ENCODE peak calls at places on chromosome 11, in eight cellular contexts. One of them, this sample, is unnamed.

GRCh38 chr11:77726524-77726923 is 88.9 kb upstream of the CLNS1A start:
- DNase-seq in GM13977: peak
- DNase-seq in nephron progenitor cell: no peak
- DNase-seq in endothelial cell: no peak
- DNase-seq in kidney: no peak
- DNase-seq in mammary epithelial cell: no peak
- DNase-seq in prostate gland: no peak
- DNase-seq in body of pancreas: no peak
- DNase-seq in this sample: no peak

GRCh38 chr11:10314199-10315072 is 9.6 kb downstream of the ADM start:
- DNase-seq in body of pancreas: no peak
- DNase-seq in GM13977: no peak
- DNase-seq in prostate gland: no peak
- DNase-seq in nephron progenitor cell: no peak
- DNase-seq in mammary epithelial cell: peak
- DNase-seq in kidney: no peak
- DNase-seq in endothelial cell: no peak
- DNase-seq in this sample: no peak

GRCh38 chr11:95501761-95502266 is 270.8 kb upstream of the SESN3 start:
- DNase-seq in prostate gland: no peak
- DNase-seq in mammary epithelial cell: no peak
- DNase-seq in nephron progenitor cell: peak
- DNase-seq in body of pancreas: no peak
- DNase-seq in kidney: no peak
- DNase-seq in endothelial cell: no peak
- DNase-seq in GM13977: no peak
- DNase-seq in this sample: no peak

GRCh38 chr11:62930157-62930556 is 9.0 kb upstream of the CHRM1 start:
- DNase-seq in GM13977: no peak
- DNase-seq in endothelial cell: no peak
- DNase-seq in body of pancreas: no peak
- DNase-seq in kidney: no peak
- DNase-seq in prostate gland: no peak
- DNase-seq in mammary epithelial cell: no peak
- DNase-seq in nephron progenitor cell: no peak
- DNase-seq in this sample: no peak

GRCh38 chr11:118434123-118434552 is 2.2 kb upstream of the KMT2A start:
- DNase-seq in prostate gland: no peak
- DNase-seq in endothelial cell: no peak
- DNase-seq in body of pancreas: no peak
- DNase-seq in GM13977: no peak
- DNase-seq in nephron progenitor cell: no peak
- DNase-seq in mammary epithelial cell: no peak
- DNase-seq in kidney: no peak
- DNase-seq in this sample: no peak

GRCh38 chr11:111395081-111395480 is 16.0 kb upstream of the POU2AF1 start:
- DNase-seq in body of pancreas: peak
- DNase-seq in endothelial cell: no peak
- DNase-seq in kidney: no peak
- DNase-seq in GM13977: no peak
- DNase-seq in prostate gland: no peak
- DNase-seq in nephron progenitor cell: no peak
- DNase-seq in mammary epithelial cell: no peak
- DNase-seq in this sample: no peak

GRCh38 chr11:100777736-100778135 is 90.6 kb downstream of the ARHGAP42 start:
- DNase-seq in nephron progenitor cell: no peak
- DNase-seq in mammary epithelial cell: no peak
- DNase-seq in body of pancreas: no peak
- DNase-seq in prostate gland: no peak
- DNase-seq in endothelial cell: no peak
- DNase-seq in GM13977: no peak
- DNase-seq in kidney: no peak
- DNase-seq in this sample: no peak

GRCh38 chr11:7936615-7937014 is 4.9 kb downstream of the OR10A3 start:
- DNase-seq in GM13977: no peak
- DNase-seq in endothelial cell: no peak
- DNase-seq in kidney: no peak
- DNase-seq in prostate gland: no peak
- DNase-seq in mammary epithelial cell: peak
- DNase-seq in nephron progenitor cell: no peak
- DNase-seq in body of pancreas: peak
- DNase-seq in this sample: no peak

GRCh38 chr11:123135863-123136446 is 59.1 kb downstream of the CLMP start:
- DNase-seq in prostate gland: no peak
- DNase-seq in endothelial cell: no peak
- DNase-seq in mammary epithelial cell: no peak
- DNase-seq in body of pancreas: no peak
- DNase-seq in nephron progenitor cell: no peak
- DNase-seq in kidney: no peak
- DNase-seq in GM13977: no peak
- DNase-seq in this sample: no peak

GRCh38 chr11:68979931-68980775 is 633 bp downstream of the MRGPRD start:
- DNase-seq in nephron progenitor cell: no peak
- DNase-seq in body of pancreas: no peak
- DNase-seq in GM13977: no peak
- DNase-seq in endothelial cell: no peak
- DNase-seq in prostate gland: no peak
- DNase-seq in kidney: peak
- DNase-seq in mammary epithelial cell: no peak
- DNase-seq in this sample: no peak

GRCh38 chr11:78419327-78419726 is 1.7 kb upstream of the GAB2 start:
- DNase-seq in mammary epithelial cell: peak
- DNase-seq in kidney: no peak
- DNase-seq in nephron progenitor cell: no peak
- DNase-seq in body of pancreas: peak
- DNase-seq in GM13977: no peak
- DNase-seq in prostate gland: no peak
- DNase-seq in endothelial cell: no peak
- DNase-seq in this sample: no peak

GRCh38 chr11:103842795-103843194 is 193.6 kb upstream of the DDI1 start:
- DNase-seq in GM13977: no peak
- DNase-seq in prostate gland: no peak
- DNase-seq in kidney: no peak
- DNase-seq in nephron progenitor cell: no peak
- DNase-seq in body of pancreas: no peak
- DNase-seq in mammary epithelial cell: no peak
- DNase-seq in endothelial cell: no peak
- DNase-seq in this sample: no peak

GRCh38 chr11:106627694-106628093 is 390.6 kb downstream of the GUCY1A2 start:
- DNase-seq in nephron progenitor cell: no peak
- DNase-seq in GM13977: no peak
- DNase-seq in mammary epithelial cell: no peak
- DNase-seq in kidney: no peak
- DNase-seq in prostate gland: no peak
- DNase-seq in body of pancreas: no peak
- DNase-seq in endothelial cell: no peak
- DNase-seq in this sample: no peak

GRCh38 chr11:9747229-9747628 is 83.4 kb downstream of the SWAP70 start:
- DNase-seq in endothelial cell: no peak
- DNase-seq in kidney: no peak
- DNase-seq in mammary epithelial cell: no peak
- DNase-seq in prostate gland: no peak
- DNase-seq in nephron progenitor cell: no peak
- DNase-seq in body of pancreas: no peak
- DNase-seq in GM13977: no peak
- DNase-seq in this sample: no peak

GRCh38 chr11:3614742-3615171 is 27.0 kb downstream of the ART5 start:
- DNase-seq in endothelial cell: no peak
- DNase-seq in body of pancreas: no peak
- DNase-seq in nephron progenitor cell: no peak
- DNase-seq in prostate gland: no peak
- DNase-seq in kidney: no peak
- DNase-seq in GM13977: peak
- DNase-seq in mammary epithelial cell: peak
- DNase-seq in this sample: no peak

GRCh38 chr11:19803506-19803998 is 90.9 kb downstream of the NAV2 start:
- DNase-seq in endothelial cell: no peak
- DNase-seq in kidney: no peak
- DNase-seq in GM13977: no peak
- DNase-seq in nephron progenitor cell: no peak
- DNase-seq in prostate gland: no peak
- DNase-seq in body of pancreas: peak
- DNase-seq in mammary epithelial cell: peak
- DNase-seq in this sample: no peak

GRCh38 chr11:19800714-19801519 is 88.3 kb downstream of the NAV2 start:
- DNase-seq in nephron progenitor cell: no peak
- DNase-seq in prostate gland: no peak
- DNase-seq in kidney: no peak
- DNase-seq in body of pancreas: no peak
- DNase-seq in GM13977: no peak
- DNase-seq in endothelial cell: no peak
- DNase-seq in mammary epithelial cell: peak
- DNase-seq in this sample: no peak

GRCh38 chr11:19802773-19803293 is 90.2 kb downstream of the NAV2 start:
- DNase-seq in endothelial cell: no peak
- DNase-seq in mammary epithelial cell: no peak
- DNase-seq in prostate gland: no peak
- DNase-seq in GM13977: no peak
- DNase-seq in kidney: no peak
- DNase-seq in nephron progenitor cell: no peak
- DNase-seq in body of pancreas: no peak
- DNase-seq in this sample: no peak

GRCh38 chr11:19795082-19795481 is 82.4 kb downstream of the NAV2 start:
- DNase-seq in mammary epithelial cell: no peak
- DNase-seq in nephron progenitor cell: no peak
- DNase-seq in endothelial cell: no peak
- DNase-seq in prostate gland: no peak
- DNase-seq in GM13977: no peak
- DNase-seq in body of pancreas: no peak
- DNase-seq in kidney: no peak
- DNase-seq in this sample: no peak

GRCh38 chr11:19800162-19800561 is 87.5 kb downstream of the NAV2 start:
- DNase-seq in GM13977: no peak
- DNase-seq in endothelial cell: peak
- DNase-seq in prostate gland: no peak
- DNase-seq in body of pancreas: no peak
- DNase-seq in mammary epithelial cell: no peak
- DNase-seq in kidney: no peak
- DNase-seq in nephron progenitor cell: no peak
- DNase-seq in this sample: no peak
- TF ChIP-seq CTCF in GM13977: no peak
- TF ChIP-seq CTCF in endothelial cell: no peak
- TF ChIP-seq CTCF in prostate gland: no peak
- TF ChIP-seq CTCF in body of pancreas: peak
- TF ChIP-seq CTCF in mammary epithelial cell: peak
- TF ChIP-seq CTCF in kidney: no peak
- TF ChIP-seq CTCF in nephron progenitor cell: no peak
- TF ChIP-seq CTCF in this sample: no peak

GRCh38 chr11:76696756-76697155 is 26.2 kb upstream of the LRRC32 start:
- DNase-seq in endothelial cell: no peak
- DNase-seq in nephron progenitor cell: no peak
- DNase-seq in kidney: no peak
- DNase-seq in mammary epithelial cell: no peak
- DNase-seq in prostate gland: no peak
- DNase-seq in GM13977: no peak
- DNase-seq in body of pancreas: no peak
- DNase-seq in this sample: no peak

GRCh38 chr11:76699461-76700091 is 29.0 kb upstream of the LRRC32 start:
- DNase-seq in mammary epithelial cell: no peak
- DNase-seq in kidney: no peak
- DNase-seq in nephron progenitor cell: no peak
- DNase-seq in endothelial cell: no peak
- DNase-seq in prostate gland: no peak
- DNase-seq in GM13977: no peak
- DNase-seq in body of pancreas: no peak
- DNase-seq in this sample: no peak

GRCh38 chr11:76700177-76701100 is 29.9 kb upstream of the LRRC32 start:
- DNase-seq in body of pancreas: no peak
- DNase-seq in mammary epithelial cell: peak
- DNase-seq in nephron progenitor cell: peak
- DNase-seq in kidney: peak
- DNase-seq in prostate gland: no peak
- DNase-seq in GM13977: no peak
- DNase-seq in endothelial cell: no peak
- DNase-seq in this sample: no peak

GRCh38 chr11:76695767-76696166 is 25.2 kb upstream of the LRRC32 start:
- DNase-seq in mammary epithelial cell: no peak
- DNase-seq in kidney: peak
- DNase-seq in GM13977: no peak
- DNase-seq in body of pancreas: no peak
- DNase-seq in nephron progenitor cell: no peak
- DNase-seq in prostate gland: no peak
- DNase-seq in endothelial cell: no peak
- DNase-seq in this sample: no peak

DNA sequence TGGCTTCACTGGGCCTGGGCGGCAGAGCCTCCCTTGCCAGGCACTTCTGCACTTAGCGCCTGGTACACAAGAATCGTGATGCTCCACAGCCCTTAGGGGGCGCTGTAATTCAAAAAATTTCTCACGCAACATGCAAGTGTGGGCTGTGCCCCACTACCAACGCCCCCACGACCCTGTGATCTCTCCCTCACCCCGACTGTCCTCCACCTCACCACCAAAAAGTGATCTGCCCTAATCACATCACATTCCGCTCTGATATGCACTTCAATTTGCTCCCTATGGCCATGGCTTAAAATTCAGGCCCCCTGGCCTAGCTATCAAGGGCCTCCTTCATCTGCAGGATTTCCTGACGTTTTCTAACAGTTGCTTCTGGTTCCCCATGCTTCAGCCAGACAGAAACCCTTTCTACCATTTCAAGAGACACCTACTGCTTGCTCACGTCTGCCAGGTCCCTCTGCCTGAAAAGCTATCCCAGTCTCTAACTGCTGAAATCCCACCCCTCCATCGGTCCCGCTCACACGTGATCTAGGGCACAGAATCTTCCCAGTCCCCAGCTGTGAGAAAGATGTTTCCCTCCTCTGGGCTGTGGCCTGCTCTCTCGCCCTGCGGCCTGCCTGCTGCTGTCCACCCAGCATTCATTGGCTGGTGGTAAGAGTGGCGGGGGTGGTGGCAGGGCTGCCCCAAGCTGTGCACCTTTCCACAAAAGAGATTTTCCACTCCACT is 27.9 kb upstream of the LRRC32 start:
- DNase-seq in nephron progenitor cell: no peak
- DNase-seq in endothelial cell: peak
- DNase-seq in GM13977: no peak
- DNase-seq in prostate gland: no peak
- DNase-seq in mammary epithelial cell: no peak
- DNase-seq in body of pancreas: no peak
- DNase-seq in kidney: no peak
- DNase-seq in this sample: no peak
- TF ChIP-seq CTCF in nephron progenitor cell: peak
- TF ChIP-seq CTCF in endothelial cell: peak
- TF ChIP-seq CTCF in GM13977: peak
- TF ChIP-seq CTCF in prostate gland: no peak
- TF ChIP-seq CTCF in mammary epithelial cell: peak
- TF ChIP-seq CTCF in body of pancreas: no peak
- TF ChIP-seq CTCF in kidney: no peak
- TF ChIP-seq CTCF in this sample: no peak

GRCh38 chr11:115873813-115874212 is 369.6 kb upstream of the CADM1 start:
- DNase-seq in endothelial cell: no peak
- DNase-seq in body of pancreas: no peak
- DNase-seq in GM13977: no peak
- DNase-seq in kidney: no peak
- DNase-seq in nephron progenitor cell: no peak
- DNase-seq in prostate gland: no peak
- DNase-seq in mammary epithelial cell: no peak
- DNase-seq in this sample: no peak
- TF ChIP-seq CTCF in endothelial cell: no peak
- TF ChIP-seq CTCF in body of pancreas: no peak
- TF ChIP-seq CTCF in GM13977: no peak
- TF ChIP-seq CTCF in kidney: no peak
- TF ChIP-seq CTCF in nephron progenitor cell: no peak
- TF ChIP-seq CTCF in prostate gland: no peak
- TF ChIP-seq CTCF in mammary epithelial cell: no peak
- TF ChIP-seq CTCF in this sample: no peak

GRCh38 chr11:44565008-44565745 is at the start of gene CD82:
- DNase-seq in endothelial cell: peak
- DNase-seq in GM13977: peak
- DNase-seq in nephron progenitor cell: peak
- DNase-seq in mammary epithelial cell: peak
- DNase-seq in kidney: peak
- DNase-seq in body of pancreas: peak
- DNase-seq in prostate gland: peak
- DNase-seq in this sample: peak
- TF ChIP-seq CTCF in endothelial cell: peak
- TF ChIP-seq CTCF in GM13977: peak
- TF ChIP-seq CTCF in nephron progenitor cell: peak
- TF ChIP-seq CTCF in mammary epithelial cell: no peak
- TF ChIP-seq CTCF in kidney: peak
- TF ChIP-seq CTCF in body of pancreas: peak
- TF ChIP-seq CTCF in prostate gland: peak
- TF ChIP-seq CTCF in this sample: no peak

This sample was measured in omental fat pad.